ENCODE peak calls at places on chromosomes 5 and 9, in four cellular contexts. M is HL-60, F is HCT116, T is GM23338. H is an unnamed sample.

GRCh38 chr5:156815988-156816599 is 34.0 kb upstream of the PPP1R2B start:
- DNase-seq in M (no peak), F (no peak), T (peak), H (peak)

GRCh38 chr5:92962752-92963151 is 618.3 kb downstream of the NR2F1-AS1 start:
- DNase-seq in M (no peak), F (no peak), T (no peak), H (no peak)

GRCh38 chr9:93053781-93054331 is 4.6 kb upstream of the SUSD3 start:
- DNase-seq in M (no peak), F (no peak), T (no peak), H (no peak)

GRCh38 chr9:77384406-77384805 is 207.1 kb downstream of the VPS13A start:
- DNase-seq in M (no peak), F (no peak), T (no peak), H (no peak)

GRCh38 chr9:127717766-127718165 is 1.9 kb downstream of the TTC16 start:
- DNase-seq in M (no peak), F (no peak), T (no peak), H (no peak)

GRCh38 chr5:65873181-65873580 is 53.2 kb upstream of the ERBIN start:
- DNase-seq in M (no peak), F (no peak), T (no peak), H (no peak)

GRCh38 chr5:39040875-39041274 is 33.3 kb downstream of the RICTOR start:
- DNase-seq in M (no peak), F (no peak), T (no peak), H (no peak)

GRCh38 chr5:127425868-127426267 is 91.6 kb upstream of the PRRC1 start:
- DNase-seq in M (no peak), F (no peak), T (no peak), H (no peak)

GRCh38 chr9:85599540-85600140 is 142.1 kb downstream of the AGTPBP1 start:
- DNase-seq in M (no peak), F (no peak), T (no peak), H (no peak)

GRCh38 chr5:131386779-131387178 is 122.9 kb downstream of the CDC42SE2 start:
- DNase-seq in M (no peak), F (no peak), T (peak), H (no peak)

GRCh38 chr5:32206799-32207634 is 32.9 kb upstream of the GOLPH3 start:
- DNase-seq in M (peak), F (no peak), T (no peak), H (no peak)

GRCh38 chr5:32206053-32206452 is 31.9 kb upstream of the GOLPH3 start:
- DNase-seq in M (no peak), F (no peak), T (no peak), H (no peak)

GRCh38 chr5:32201140-32201539 is 27.0 kb upstream of the GOLPH3 start:
- DNase-seq in M (no peak), F (no peak), T (no peak), H (peak)

GRCh38 chr5:32197032-32197431 is 22.9 kb upstream of the GOLPH3 start:
- DNase-seq in M (no peak), F (no peak), T (peak), H (no peak)

GRCh38 chr5:32202394-32202793 is 28.3 kb upstream of the GOLPH3 start:
- DNase-seq in M (no peak), F (no peak), T (no peak), H (no peak)
- TF ChIP-seq REST in M (no peak), F (no peak), T (no peak), H (no peak)

DNA sequence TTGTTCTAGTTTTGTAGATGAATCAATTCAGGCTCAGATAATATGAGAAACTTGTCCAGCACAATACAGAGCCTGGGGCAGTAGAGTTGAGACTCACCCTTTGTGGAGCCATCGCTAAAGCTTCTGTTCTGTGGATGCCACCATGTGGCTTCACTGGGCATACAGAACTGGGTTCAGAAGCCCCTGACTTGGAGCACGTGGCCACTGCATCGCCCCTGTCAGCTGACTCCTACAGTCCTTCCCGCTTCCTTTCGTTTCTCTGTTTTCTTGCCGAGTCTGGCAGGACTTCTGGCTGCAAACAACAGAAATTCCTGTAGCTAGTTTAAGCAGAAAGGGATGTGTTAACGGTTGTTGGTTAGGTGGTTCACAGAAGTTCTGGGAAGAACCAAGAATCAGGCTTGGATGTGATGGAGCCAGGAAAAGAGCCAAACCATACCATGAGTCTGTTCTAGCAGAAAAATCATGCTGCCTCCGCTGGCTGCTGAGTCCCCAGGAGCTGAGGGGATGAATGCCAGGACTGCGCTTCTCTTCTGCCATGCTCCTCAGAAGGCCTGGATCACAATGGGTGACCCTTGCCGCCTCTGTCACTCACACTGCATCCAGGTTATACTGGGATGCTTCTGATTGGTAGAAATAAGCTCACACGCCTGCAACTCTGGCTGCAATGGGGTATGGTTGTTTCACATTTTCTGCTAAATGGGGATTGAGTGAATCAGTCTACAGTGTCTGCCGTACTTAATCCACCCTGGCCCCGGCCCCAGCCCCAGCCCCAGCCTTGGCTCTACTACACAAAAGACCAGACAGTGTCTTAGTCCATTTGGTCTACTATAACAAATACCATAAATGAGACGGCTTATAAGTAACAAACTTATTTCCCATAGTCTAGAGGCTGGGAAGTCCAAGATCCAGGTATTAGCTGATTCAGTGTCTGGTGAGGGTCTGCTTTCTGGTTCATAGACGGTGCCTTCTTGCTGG is 262.5 kb downstream of the GOLPH3 start:
- DNase-seq in M (no peak), F (no peak), T (no peak), H (no peak)
- TF ChIP-seq REST in M (no peak), F (no peak), T (no peak), H (no peak)

GRCh38 chr9:121393318-121393717 is 23.3 kb upstream of the STOM start:
- DNase-seq in M (no peak), F (no peak), T (no peak), H (no peak)
- TF ChIP-seq REST in M (no peak), F (no peak), T (no peak), H (no peak)

DNA sequence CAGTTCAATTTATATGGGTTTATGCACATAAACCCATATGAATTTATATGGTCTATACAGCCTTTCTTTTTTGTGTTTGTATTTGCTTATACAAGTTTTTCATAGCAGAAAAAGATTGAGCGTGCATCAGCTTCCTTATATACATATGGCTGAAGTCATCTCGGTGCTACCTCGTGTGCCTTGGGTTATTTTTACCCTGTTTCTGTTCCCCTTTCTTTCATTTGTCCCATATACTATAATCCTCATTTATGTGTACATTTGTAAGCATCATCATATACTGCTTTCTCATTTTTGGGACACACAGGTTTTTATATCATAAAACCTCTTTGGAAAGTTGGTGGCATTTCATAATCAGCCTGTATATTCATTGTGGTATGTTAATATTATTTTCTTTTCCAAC is 107.8 kb upstream of the ADAMTSL1 start:
- DNase-seq in M (no peak), F (no peak), T (no peak), H (no peak)
- TF ChIP-seq REST in M (no peak), F (no peak), T (no peak), H (no peak)

DNA sequence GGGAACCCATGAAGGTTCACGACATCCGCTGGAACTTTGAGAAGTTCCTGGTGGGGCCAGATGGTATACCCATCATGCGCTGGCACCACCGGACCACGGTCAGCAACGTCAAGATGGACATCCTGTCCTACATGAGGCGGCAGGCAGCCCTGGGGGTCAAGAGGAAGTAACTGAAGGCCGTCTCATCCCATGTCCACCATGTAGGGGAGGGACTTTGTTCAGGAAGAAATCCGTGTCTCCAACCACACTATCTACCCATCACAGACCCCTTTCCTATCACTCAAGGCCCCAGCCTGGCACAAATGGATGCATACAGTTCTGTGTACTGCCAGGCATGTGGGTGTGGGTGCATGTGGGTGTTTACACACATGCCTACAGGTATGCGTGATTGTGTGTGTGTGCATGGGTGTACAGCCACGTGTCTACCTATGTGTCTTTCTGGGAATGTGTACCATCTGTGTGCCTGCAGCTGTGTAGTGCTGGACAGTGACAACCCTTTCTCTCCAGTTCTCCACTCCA is 7.6 kb downstream of the GPX3 start:
- DNase-seq in M (no peak), F (no peak), T (no peak), H (no peak)
- TF ChIP-seq REST in M (no peak), F (no peak), T (no peak), H (no peak)

GRCh38 chr9:22446589-22446949 is at the start of gene DMRTA1:
- DNase-seq in M (no peak), F (no peak), T (peak), H (peak)
- TF ChIP-seq REST in M (no peak), F (no peak), T (no peak), H (no peak)